ENCODE peak calls at places on chromosomes 1 and 21, in six cellular contexts. O is neuronal stem cell; C is H1; W is MM.1S; B is CD4-positive, CD25-positive, alpha-beta regulatory T cell; Y is brain microvascular endothelial cell. A is an unnamed sample.

GRCh38 chr1:165329104-165329503 is 27.4 kb downstream of the LMX1A start:
- DNase-seq in O (no peak), C (no peak), W (no peak), B (no peak), Y (no peak), A (no peak)

GRCh38 chr1:93448983-93449805 is 1.3 kb downstream of the FNBP1L start:
- DNase-seq in O (peak), C (peak), W (no peak), B (no peak), Y (no peak), A (peak)

GRCh38 chr1:180270767-180271639 is 40.9 kb downstream of the LHX4 start:
- DNase-seq in O (no peak), C (peak), W (no peak), B (no peak), Y (peak), A (peak)

GRCh38 chr21:44425307-44425894 is 29.9 kb upstream of the LRRC3 start:
- DNase-seq in O (no peak), C (no peak), W (no peak), B (no peak), Y (no peak), A (no peak)

GRCh38 chr1:167562697-167563096 is 9.1 kb upstream of the CREG1 start:
- DNase-seq in O (no peak), C (no peak), W (no peak), B (no peak), Y (no peak), A (no peak)

GRCh38 chr1:58784758-58785423 is 1.0 kb upstream of the JUN start:
- DNase-seq in O (no peak), C (peak), W (peak), B (peak), Y (peak), A (peak)

GRCh38 chr1:157274698-157275534 is 136.7 kb upstream of the ETV3 start:
- DNase-seq in O (no peak), C (no peak), W (no peak), B (no peak), Y (peak), A (no peak)

GRCh38 chr21:35390013-35390776 is 341.1 kb upstream of the RUNX1 start:
- DNase-seq in O (no peak), C (no peak), W (no peak), B (no peak), Y (peak), A (no peak)

GRCh38 chr1:53348491-53349368 is 20.9 kb upstream of the LRP8 start:
- DNase-seq in O (no peak), C (peak), W (no peak), B (no peak), Y (no peak), A (peak)

GRCh38 chr1:92080128-92080985 is at the start of gene BTBD8:
- DNase-seq in O (peak), C (peak), W (peak), B (peak), Y (peak), A (peak)

GRCh38 chr21:37971390-37971789 is 55.1 kb upstream of the KCNJ6 start:
- DNase-seq in O (no peak), C (no peak), W (no peak), B (no peak), Y (no peak), A (no peak)

GRCh38 chr1:89633103-89633744 is at the start of gene LRRC8C:
- DNase-seq in O (no peak), C (no peak), W (peak), B (peak), Y (peak), A (peak)

GRCh38 chr1:78688701-78689100 is 39.1 kb downstream of the IFI44 start:
- DNase-seq in O (no peak), C (no peak), W (no peak), B (no peak), Y (no peak), A (no peak)

GRCh38 chr21:33510826-33511225 is 19.3 kb upstream of the DNAJC28 start:
- DNase-seq in O (no peak), C (no peak), W (no peak), B (no peak), Y (no peak), A (no peak)

GRCh38 chr1:64505944-64506658 is 36.2 kb downstream of the CACHD1 start:
- DNase-seq in O (no peak), C (no peak), W (no peak), B (no peak), Y (no peak), A (peak)

GRCh38 chr1:200369131-200369530 is 40.7 kb downstream of the ZNF281 start:
- DNase-seq in O (no peak), C (no peak), W (no peak), B (no peak), Y (no peak), A (no peak)
- H3K27ac ChIP-seq in O (no peak), C (no peak), W (no peak), B (no peak), Y (no peak), A (no peak)

GRCh38 chr1:8864713-8865397 is 13.6 kb downstream of the ENO1 start:
- DNase-seq in O (no peak), C (no peak), W (no peak), B (no peak), Y (no peak), A (no peak)

GRCh38 chr1:8862528-8862927 is 16.0 kb downstream of the ENO1 start:
- DNase-seq in O (no peak), C (peak), W (no peak), B (peak), Y (no peak), A (no peak)

GRCh38 chr1:8860738-8861516 is 17.6 kb downstream of the ENO1 start:
- DNase-seq in O (no peak), C (no peak), W (no peak), B (no peak), Y (no peak), A (no peak)

GRCh38 chr1:8863712-8864324 is 14.7 kb downstream of the ENO1 start:
- DNase-seq in O (no peak), C (no peak), W (no peak), B (no peak), Y (no peak), A (no peak)

GRCh38 chr1:8863138-8863537 is 15.3 kb downstream of the ENO1 start:
- DNase-seq in O (no peak), C (no peak), W (no peak), B (no peak), Y (no peak), A (no peak)
- H3K27ac ChIP-seq in O (peak), C (peak), W (no peak), B (no peak), Y (no peak), A (no peak)

GRCh38 chr1:201565024-201565730 is 26.2 kb downstream of the NAV1 start:
- DNase-seq in O (no peak), C (no peak), W (no peak), B (no peak), Y (no peak), A (no peak)
- H3K27ac ChIP-seq in O (no peak), C (no peak), W (no peak), B (no peak), Y (no peak), A (no peak)

GRCh38 chr1:21267191-21268077 is 22.8 kb downstream of the ECE1 start:
- DNase-seq in O (no peak), C (no peak), W (no peak), B (no peak), Y (peak), A (no peak)

GRCh38 chr1:21268281-21269239 is 21.7 kb downstream of the ECE1 start:
- DNase-seq in O (no peak), C (no peak), W (peak), B (no peak), Y (no peak), A (no peak)

GRCh38 chr1:21270086-21270689 is 20.1 kb downstream of the ECE1 start:
- DNase-seq in O (peak), C (peak), W (peak), B (peak), Y (peak), A (peak)

GRCh38 chr1:21271550-21271949 is 18.7 kb downstream of the ECE1 start:
- DNase-seq in O (no peak), C (no peak), W (no peak), B (no peak), Y (no peak), A (no peak)

DNA sequence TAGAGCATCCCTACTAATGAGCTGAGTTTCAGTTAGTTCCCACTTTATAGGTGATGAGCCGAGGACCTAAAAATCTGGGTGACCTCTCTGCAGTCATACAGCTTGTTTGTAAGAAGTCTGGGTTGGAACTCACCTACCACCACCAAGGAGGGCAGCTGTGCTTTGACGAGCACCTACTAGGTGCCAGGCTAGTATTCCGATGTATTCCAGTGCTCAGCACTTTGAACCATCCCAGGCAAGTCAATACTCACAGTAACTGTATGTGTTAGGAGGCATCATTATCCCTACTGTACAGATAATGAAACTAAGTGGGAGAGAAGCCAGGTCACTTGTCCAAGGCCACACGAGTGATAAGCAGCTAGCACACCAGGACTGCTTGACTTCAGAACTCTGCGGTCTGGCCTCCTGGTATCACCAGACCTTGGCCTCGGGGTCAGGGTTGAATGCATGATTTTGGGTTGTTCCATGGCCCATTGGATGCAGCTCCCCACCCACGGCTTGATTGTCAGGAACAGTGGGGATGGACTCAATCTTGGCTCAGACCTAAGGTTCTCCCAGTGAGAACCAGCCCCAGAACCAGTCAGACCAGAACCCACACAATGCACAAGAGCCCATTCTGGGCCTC is 20.7 kb downstream of the ECE1 start:
- DNase-seq in O (no peak), C (no peak), W (no peak), B (no peak), Y (no peak), A (no peak)
- H3K27ac ChIP-seq in O (no peak), C (no peak), W (no peak), B (peak), Y (no peak), A (no peak)

GRCh38 chr1:156098782-156099181 is 15.7 kb upstream of the LMNA start:
- DNase-seq in O (no peak), C (no peak), W (no peak), B (no peak), Y (no peak), A (no peak)

GRCh38 chr1:156101880-156102279 is 12.6 kb upstream of the LMNA start:
- DNase-seq in O (no peak), C (no peak), W (no peak), B (no peak), Y (no peak), A (peak)

GRCh38 chr1:156102634-156103511 is 11.6 kb upstream of the LMNA start:
- DNase-seq in O (no peak), C (no peak), W (no peak), B (no peak), Y (no peak), A (peak)

GRCh38 chr1:156099282-156099681 is 15.2 kb upstream of the LMNA start:
- DNase-seq in O (no peak), C (no peak), W (no peak), B (no peak), Y (no peak), A (no peak)

GRCh38 chr1:156100205-156100995 is 14.1 kb upstream of the LMNA start:
- DNase-seq in O (no peak), C (no peak), W (no peak), B (no peak), Y (no peak), A (no peak)
- H3K27ac ChIP-seq in O (no peak), C (no peak), W (no peak), B (no peak), Y (no peak), A (peak)

GRCh38 chr1:23980006-23980724 is at the start of gene SRSF10:
- DNase-seq in O (peak), C (peak), W (peak), B (peak), Y (peak), A (peak)

GRCh38 chr1:23989249-23989648 is 9.1 kb upstream of the SRSF10 start:
- DNase-seq in O (no peak), C (no peak), W (no peak), B (no peak), Y (no peak), A (no peak)

GRCh38 chr1:23980725-23981063 is 567 bp upstream of the SRSF10 start:
- DNase-seq in O (no peak), C (peak), W (no peak), B (no peak), Y (peak), A (peak)

GRCh38 chr1:23979387-23980005 is 631 bp downstream of the SRSF10 start:
- DNase-seq in O (no peak), C (no peak), W (no peak), B (no peak), Y (peak), A (peak)

GRCh38 chr1:23984417-23985186 is 4.5 kb upstream of the SRSF10 start:
- DNase-seq in O (no peak), C (no peak), W (no peak), B (no peak), Y (peak), A (peak)
- H3K27ac ChIP-seq in O (no peak), C (no peak), W (no peak), B (no peak), Y (no peak), A (no peak)